ENCODE peak calls at places on chromosomes 16 and 17, in six cellular contexts. One of them, this sample, is unnamed.

GRCh38 chr17:27269978-27270377 is 23.9 kb upstream of the WSB1 start:
- DNase-seq in stomach: no peak
- DNase-seq in psoas muscle: no peak
- DNase-seq in IMR-90: no peak
- DNase-seq in neural progenitor cell: no peak
- DNase-seq in lower lobe of right lung: peak; percentile 76
- DNase-seq in this sample: no peak

GRCh38 chr17:74957935-74958549 is 14.5 kb downstream of the HID1 start:
- DNase-seq in psoas muscle: peak; percentile 83
- DNase-seq in lower lobe of right lung: peak; percentile 83
- DNase-seq in IMR-90: peak; percentile 28
- DNase-seq in neural progenitor cell: peak; percentile 79
- DNase-seq in stomach: peak; percentile 81
- DNase-seq in this sample: no peak

GRCh38 chr17:63354251-63354650 is 91.9 kb downstream of the CYB561 start:
- DNase-seq in IMR-90: peak; percentile 57
- DNase-seq in neural progenitor cell: no peak
- DNase-seq in stomach: no peak
- DNase-seq in lower lobe of right lung: no peak
- DNase-seq in psoas muscle: no peak
- DNase-seq in this sample: no peak

GRCh38 chr16:72549878-72550277 is 377.9 kb upstream of the PMFBP1 start:
- DNase-seq in neural progenitor cell: no peak
- DNase-seq in IMR-90: no peak
- DNase-seq in psoas muscle: no peak
- DNase-seq in lower lobe of right lung: no peak
- DNase-seq in stomach: no peak
- DNase-seq in this sample: no peak

GRCh38 chr16:16994831-16995230 is 475.9 kb downstream of the XYLT1 start:
- DNase-seq in psoas muscle: no peak
- DNase-seq in stomach: no peak
- DNase-seq in lower lobe of right lung: no peak
- DNase-seq in neural progenitor cell: peak; percentile 41
- DNase-seq in IMR-90: no peak
- DNase-seq in this sample: no peak

GRCh38 chr16:4654387-4654901 is 29.8 kb downstream of the MGRN1 start:
- DNase-seq in lower lobe of right lung: peak; percentile 84
- DNase-seq in neural progenitor cell: no peak
- DNase-seq in IMR-90: no peak
- DNase-seq in psoas muscle: no peak
- DNase-seq in stomach: peak; percentile 66
- DNase-seq in this sample: no peak

GRCh38 chr17:41885733-41886132 is 20.5 kb upstream of the KLHL11 start:
- DNase-seq in IMR-90: no peak
- DNase-seq in stomach: no peak
- DNase-seq in neural progenitor cell: peak; percentile 90
- DNase-seq in psoas muscle: no peak
- DNase-seq in lower lobe of right lung: no peak
- DNase-seq in this sample: no peak

GRCh38 chr17:40309938-40310510 is 1.0 kb downstream of the RARA start:
- DNase-seq in lower lobe of right lung: no peak
- DNase-seq in stomach: no peak
- DNase-seq in IMR-90: no peak
- DNase-seq in psoas muscle: no peak
- DNase-seq in neural progenitor cell: no peak
- DNase-seq in this sample: no peak

GRCh38 chr17:31339906-31340661 is 18.7 kb upstream of the EVI2A start:
- DNase-seq in neural progenitor cell: no peak
- DNase-seq in lower lobe of right lung: no peak
- DNase-seq in IMR-90: peak; percentile 90
- DNase-seq in stomach: no peak
- DNase-seq in psoas muscle: no peak
- DNase-seq in this sample: peak; percentile 39

GRCh38 chr17:15918661-15919259 is 26.2 kb upstream of the ADORA2B start:
- DNase-seq in IMR-90: no peak
- DNase-seq in lower lobe of right lung: peak; percentile 58
- DNase-seq in stomach: peak; percentile 29
- DNase-seq in psoas muscle: no peak
- DNase-seq in neural progenitor cell: no peak
- DNase-seq in this sample: no peak

GRCh38 chr16:5446623-5447240 is 349.1 kb upstream of the EEF2KMT start:
- DNase-seq in neural progenitor cell: no peak
- DNase-seq in IMR-90: no peak
- DNase-seq in stomach: no peak
- DNase-seq in psoas muscle: no peak
- DNase-seq in lower lobe of right lung: no peak
- DNase-seq in this sample: no peak

GRCh38 chr16:85028638-85029412 is 1.2 kb downstream of the KIAA0513 start:
- DNase-seq in lower lobe of right lung: no peak
- DNase-seq in stomach: peak; percentile 84
- DNase-seq in neural progenitor cell: no peak
- DNase-seq in IMR-90: peak; percentile 47
- DNase-seq in psoas muscle: peak; percentile 71
- DNase-seq in this sample: peak; percentile 63

GRCh38 chr17:49123061-49123460 is 9.5 kb upstream of the B4GALNT2 start:
- DNase-seq in lower lobe of right lung: no peak
- DNase-seq in neural progenitor cell: no peak
- DNase-seq in psoas muscle: no peak
- DNase-seq in stomach: no peak
- DNase-seq in IMR-90: no peak
- DNase-seq in this sample: no peak

GRCh38 chr17:42928714-42929496 is 28.3 kb downstream of the G6PC1 start:
- DNase-seq in neural progenitor cell: peak; percentile 61
- DNase-seq in stomach: peak; percentile 36
- DNase-seq in psoas muscle: no peak
- DNase-seq in IMR-90: peak; percentile 85
- DNase-seq in lower lobe of right lung: peak; percentile 53
- DNase-seq in this sample: peak; percentile 20

GRCh38 chr16:18788828-18789514 is 1.2 kb downstream of the RPS15A start:
- DNase-seq in stomach: no peak
- DNase-seq in neural progenitor cell: no peak
- DNase-seq in lower lobe of right lung: no peak
- DNase-seq in IMR-90: no peak
- DNase-seq in psoas muscle: no peak
- DNase-seq in this sample: no peak

GRCh38 chr17:28173801-28174200 is 131.3 kb downstream of the NLK start:
- DNase-seq in neural progenitor cell: no peak
- DNase-seq in lower lobe of right lung: no peak
- DNase-seq in psoas muscle: no peak
- DNase-seq in stomach: no peak
- DNase-seq in IMR-90: no peak
- DNase-seq in this sample: no peak

GRCh38 chr17:3447625-3448024 is 14.0 kb upstream of the OR1E2 start:
- DNase-seq in IMR-90: no peak
- DNase-seq in psoas muscle: no peak
- DNase-seq in stomach: no peak
- DNase-seq in neural progenitor cell: peak; percentile 34
- DNase-seq in lower lobe of right lung: no peak
- DNase-seq in this sample: no peak

GRCh38 chr16:67025151-67025550 is 3.8 kb upstream of the CBFB start:
- DNase-seq in neural progenitor cell: no peak
- DNase-seq in stomach: no peak
- DNase-seq in psoas muscle: no peak
- DNase-seq in lower lobe of right lung: no peak
- DNase-seq in IMR-90: no peak
- DNase-seq in this sample: no peak

GRCh38 chr16:17724242-17724898 is 253.6 kb upstream of the XYLT1 start:
- DNase-seq in IMR-90: peak; percentile 82
- DNase-seq in neural progenitor cell: no peak
- DNase-seq in stomach: no peak
- DNase-seq in psoas muscle: no peak
- DNase-seq in lower lobe of right lung: no peak
- DNase-seq in this sample: no peak

GRCh38 chr16:57235128-57236092 is 9.6 kb upstream of the ARL2BP start:
- DNase-seq in stomach: no peak
- DNase-seq in psoas muscle: no peak
- DNase-seq in lower lobe of right lung: no peak
- DNase-seq in neural progenitor cell: no peak
- DNase-seq in IMR-90: peak; percentile 87
- DNase-seq in this sample: no peak

GRCh38 chr17:20993863-20994778 is 48.7 kb downstream of the USP22 start:
- DNase-seq in psoas muscle: peak; percentile 47
- DNase-seq in stomach: peak; percentile 68
- DNase-seq in neural progenitor cell: no peak
- DNase-seq in IMR-90: no peak
- DNase-seq in lower lobe of right lung: peak; percentile 65
- DNase-seq in this sample: no peak

GRCh38 chr17:16407911-16408588 is 7.3 kb upstream of the TRPV2 start:
- DNase-seq in psoas muscle: peak; percentile 75
- DNase-seq in neural progenitor cell: peak; percentile 58
- DNase-seq in IMR-90: peak; percentile 47
- DNase-seq in stomach: peak; percentile 78
- DNase-seq in lower lobe of right lung: peak; percentile 70
- DNase-seq in this sample: no peak

GRCh38 chr17:31549525-31550388 is 158.3 kb downstream of the RAB11FIP4 start:
- DNase-seq in lower lobe of right lung: peak; percentile 93
- DNase-seq in psoas muscle: peak; percentile 94
- DNase-seq in neural progenitor cell: peak; percentile 92
- DNase-seq in stomach: peak; percentile 96
- DNase-seq in IMR-90: peak; percentile 92
- DNase-seq in this sample: peak; percentile 61

GRCh38 chr17:40707720-40708119 is 4.2 kb upstream of the KRT24 start:
- DNase-seq in psoas muscle: peak; percentile 69
- DNase-seq in neural progenitor cell: no peak
- DNase-seq in IMR-90: no peak
- DNase-seq in lower lobe of right lung: peak; percentile 51
- DNase-seq in stomach: no peak
- DNase-seq in this sample: no peak

GRCh38 chr17:28033972-28034714 is 8.3 kb upstream of the NLK start:
- DNase-seq in psoas muscle: no peak
- DNase-seq in neural progenitor cell: no peak
- DNase-seq in lower lobe of right lung: no peak
- DNase-seq in IMR-90: peak; percentile 91
- DNase-seq in stomach: no peak
- DNase-seq in this sample: peak; percentile 27

GRCh38 chr16:83475108-83475507 is 332.7 kb upstream of the HSBP1 start:
- DNase-seq in lower lobe of right lung: no peak
- DNase-seq in neural progenitor cell: no peak
- DNase-seq in psoas muscle: no peak
- DNase-seq in IMR-90: peak; percentile 35
- DNase-seq in stomach: no peak
- DNase-seq in this sample: no peak
- H3K27ac ChIP-seq in lower lobe of right lung: no peak overlapping the region
- H3K27ac ChIP-seq in neural progenitor cell: no peak overlapping the region
- H3K27ac ChIP-seq in psoas muscle: no peak overlapping the region
- H3K27ac ChIP-seq in IMR-90: no peak overlapping the region
- H3K27ac ChIP-seq in stomach: no peak overlapping the region
- H3K27ac ChIP-seq in this sample: no peak overlapping the region

GRCh38 chr17:81659038-81659437 is 2.7 kb upstream of the PDE6G start:
- DNase-seq in IMR-90: no peak
- DNase-seq in neural progenitor cell: no peak
- DNase-seq in lower lobe of right lung: no peak
- DNase-seq in stomach: no peak
- DNase-seq in psoas muscle: no peak
- DNase-seq in this sample: no peak

GRCh38 chr17:81660441-81660840 is 4.1 kb upstream of the PDE6G start:
- DNase-seq in psoas muscle: no peak
- DNase-seq in IMR-90: no peak
- DNase-seq in lower lobe of right lung: no peak
- DNase-seq in neural progenitor cell: no peak
- DNase-seq in stomach: no peak
- DNase-seq in this sample: no peak

GRCh38 chr17:81655378-81656117 is 794 bp downstream of the PDE6G start:
- DNase-seq in neural progenitor cell: peak; percentile 34
- DNase-seq in IMR-90: no peak
- DNase-seq in lower lobe of right lung: no peak
- DNase-seq in stomach: no peak
- DNase-seq in psoas muscle: no peak
- DNase-seq in this sample: no peak

GRCh38 chr17:81656118-81656743 is at the start of gene PDE6G:
- DNase-seq in IMR-90: no peak
- DNase-seq in psoas muscle: no peak
- DNase-seq in neural progenitor cell: no peak
- DNase-seq in lower lobe of right lung: no peak
- DNase-seq in stomach: no peak
- DNase-seq in this sample: no peak

GRCh38 chr17:81656835-81657234 is 493 bp upstream of the PDE6G start:
- DNase-seq in lower lobe of right lung: no peak
- DNase-seq in psoas muscle: no peak
- DNase-seq in stomach: peak; percentile 31
- DNase-seq in IMR-90: no peak
- DNase-seq in neural progenitor cell: no peak
- DNase-seq in this sample: no peak
- H3K27ac ChIP-seq in lower lobe of right lung: no peak overlapping the region
- H3K27ac ChIP-seq in psoas muscle: no peak overlapping the region
- H3K27ac ChIP-seq in stomach: peak overlapping the region; percentile 24
- H3K27ac ChIP-seq in IMR-90: no peak overlapping the region
- H3K27ac ChIP-seq in neural progenitor cell: no peak overlapping the region
- H3K27ac ChIP-seq in this sample: no peak overlapping the region

GRCh38 chr17:38704645-38705522 is at the start of gene MLLT6:
- DNase-seq in stomach: peak; percentile 82
- DNase-seq in neural progenitor cell: peak; percentile 91
- DNase-seq in psoas muscle: peak; percentile 90
- DNase-seq in IMR-90: peak; percentile 71
- DNase-seq in lower lobe of right lung: peak; percentile 85
- DNase-seq in this sample: no peak
- H3K27ac ChIP-seq in stomach: peak within 1 kb of the TSS; percentile 97
- H3K27ac ChIP-seq in neural progenitor cell: no peak within 1 kb of the TSS
- H3K27ac ChIP-seq in psoas muscle: peak within 1 kb of the TSS; percentile 98
- H3K27ac ChIP-seq in IMR-90: peak within 1 kb of the TSS; percentile 93
- H3K27ac ChIP-seq in lower lobe of right lung: peak within 1 kb of the TSS; percentile 97
- H3K27ac ChIP-seq in this sample: peak within 1 kb of the TSS; percentile 76

GRCh38 chr16:86202267-86202666 is 303.3 kb downstream of the IRF8 start:
- DNase-seq in psoas muscle: no peak
- DNase-seq in IMR-90: no peak
- DNase-seq in stomach: no peak
- DNase-seq in lower lobe of right lung: no peak
- DNase-seq in neural progenitor cell: no peak
- DNase-seq in this sample: no peak
- H3K27ac ChIP-seq in psoas muscle: no peak overlapping the region
- H3K27ac ChIP-seq in IMR-90: no peak overlapping the region
- H3K27ac ChIP-seq in stomach: peak overlapping the region; percentile 87
- H3K27ac ChIP-seq in lower lobe of right lung: no peak overlapping the region
- H3K27ac ChIP-seq in neural progenitor cell: no peak overlapping the region
- H3K27ac ChIP-seq in this sample: no peak overlapping the region

This sample was measured in epithelial cell of prostate.